ENCODE peak calls at places on chromosome X, in ten cellular contexts. T is OCI-LY7; B is gastrocnemius medialis; Z is HepG2; O is CD8-positive, alpha-beta T cell; L is psoas muscle; R is suprapubic skin; H is pancreas; Q is IMR-90; Y is neural progenitor cell. K is an unnamed sample.

GRCh38 chrX:48911407-48912182 is at the start of gene SLC35A2:
- DNase-seq in T (peak), B (peak), Z (peak), O (peak), L (peak), R (peak), H (peak), Q (peak), Y (peak), K (no peak)

GRCh38 chrX:72125331-72126047 is 6.2 kb downstream of the RTL5 start:
- DNase-seq in T (no peak), B (no peak), Z (no peak), O (no peak), L (no peak), R (no peak), H (no peak), Q (no peak), Y (no peak), K (peak)

GRCh38 chrX:106696502-106696901 is 30.0 kb upstream of the RNF128 start:
- DNase-seq in T (no peak), B (no peak), Z (peak), O (no peak), L (no peak), R (no peak), H (no peak), Q (no peak), Y (no peak), K (no peak)

GRCh38 chrX:139192386-139192961 is 338.1 kb upstream of the F9 start:
- DNase-seq in T (no peak), B (no peak), Z (no peak), O (no peak), L (no peak), R (no peak), H (no peak), Q (no peak), Y (no peak), K (no peak)

GRCh38 chrX:118807151-118808017 is 16.2 kb upstream of the ZCCHC12 start:
- DNase-seq in T (peak), B (peak), Z (peak), O (no peak), L (peak), R (no peak), H (no peak), Q (peak), Y (peak), K (no peak)

GRCh38 chrX:153877571-153878261 is 8.3 kb downstream of the L1CAM start:
- DNase-seq in T (no peak), B (no peak), Z (no peak), O (no peak), L (no peak), R (no peak), H (no peak), Q (no peak), Y (no peak), K (no peak)

GRCh38 chrX:28189011-28189410 is 207.8 kb upstream of the DCAF8L1 start:
- DNase-seq in T (no peak), B (no peak), Z (no peak), O (no peak), L (no peak), R (no peak), H (no peak), Q (peak), Y (no peak), K (no peak)

GRCh38 chrX:30674799-30675198 is 21.6 kb downstream of the GK start:
- DNase-seq in T (no peak), B (no peak), Z (no peak), O (no peak), L (no peak), R (no peak), H (no peak), Q (no peak), Y (no peak), K (no peak)

GRCh38 chrX:29661290-29661689 is 554.1 kb upstream of the MAGEB2 start:
- DNase-seq in T (no peak), B (no peak), Z (no peak), O (no peak), L (no peak), R (no peak), H (no peak), Q (peak), Y (no peak), K (no peak)

GRCh38 chrX:30027636-30028035 is 187.7 kb upstream of the MAGEB2 start:
- DNase-seq in T (no peak), B (no peak), Z (no peak), O (no peak), L (no peak), R (no peak), H (no peak), Q (no peak), Y (peak), K (no peak)

GRCh38 chrX:65723706-65724105 is 56.3 kb downstream of the MSN start:
- DNase-seq in T (no peak), B (no peak), Z (no peak), O (peak), L (no peak), R (no peak), H (no peak), Q (peak), Y (no peak), K (no peak)

GRCh38 chrX:46912673-46913491 is 661 bp downstream of the JADE3 start:
- DNase-seq in T (peak), B (no peak), Z (peak), O (peak), L (peak), R (no peak), H (peak), Q (peak), Y (peak), K (no peak)

GRCh38 chrX:150913511-150913910 is 15.0 kb upstream of the CD99L2 start:
- DNase-seq in T (no peak), B (no peak), Z (no peak), O (no peak), L (no peak), R (no peak), H (no peak), Q (peak), Y (no peak), K (no peak)

GRCh38 chrX:42375080-42375479 is 402.9 kb downstream of the PPP1R2C start:
- DNase-seq in T (no peak), B (no peak), Z (peak), O (no peak), L (no peak), R (no peak), H (no peak), Q (no peak), Y (no peak), K (no peak)

GRCh38 chrX:18997916-18998315 is 14.0 kb upstream of the PHKA2 start:
- DNase-seq in T (no peak), B (no peak), Z (no peak), O (no peak), L (no peak), R (no peak), H (no peak), Q (no peak), Y (peak), K (no peak)

GRCh38 chrX:10750581-10750980 is 130.2 kb upstream of the MID1 start:
- DNase-seq in T (no peak), B (no peak), Z (no peak), O (no peak), L (no peak), R (no peak), H (no peak), Q (peak), Y (no peak), K (no peak)

GRCh38 chrX:119784747-119785446 is 6.5 kb downstream of the RPL39 start:
- DNase-seq in T (peak), B (no peak), Z (no peak), O (peak), L (no peak), R (no peak), H (no peak), Q (peak), Y (peak), K (no peak)

GRCh38 chrX:10048695-10049094 is 81.5 kb downstream of the CLDN34 start:
- DNase-seq in T (no peak), B (no peak), Z (no peak), O (no peak), L (no peak), R (no peak), H (no peak), Q (no peak), Y (no peak), K (no peak)

GRCh38 chrX:119015407-119016242 is 41.2 kb downstream of the LONRF3 start:
- DNase-seq in T (peak), B (peak), Z (no peak), O (no peak), L (peak), R (no peak), H (no peak), Q (peak), Y (no peak), K (no peak)

GRCh38 chrX:97310373-97310772 is 426.7 kb downstream of the RPA4 start:
- DNase-seq in T (no peak), B (no peak), Z (no peak), O (no peak), L (no peak), R (no peak), H (no peak), Q (peak), Y (peak), K (no peak)

GRCh38 chrX:139158256-139158655 is 372.3 kb upstream of the F9 start:
- DNase-seq in T (no peak), B (no peak), Z (no peak), O (no peak), L (no peak), R (no peak), H (no peak), Q (no peak), Y (peak), K (no peak)

GRCh38 chrX:17738002-17738713 is 865 bp downstream of the SCML1 start:
- DNase-seq in T (no peak), B (peak), Z (peak), O (peak), L (peak), R (no peak), H (peak), Q (peak), Y (peak), K (no peak)

GRCh38 chrX:30228526-30228925 is 1.9 kb upstream of the MAGEB3 start:
- DNase-seq in T (no peak), B (no peak), Z (no peak), O (no peak), L (no peak), R (no peak), H (no peak), Q (no peak), Y (peak), K (no peak)

GRCh38 chrX:133838761-133839676 is 146.4 kb downstream of the GPC3 start:
- DNase-seq in T (peak), B (no peak), Z (no peak), O (no peak), L (no peak), R (no peak), H (no peak), Q (peak), Y (peak), K (no peak)

GRCh38 chrX:153671589-153672530 is 1.8 kb downstream of the PNCK start:
- DNase-seq in T (no peak), B (no peak), Z (no peak), O (no peak), L (no peak), R (no peak), H (peak), Q (no peak), Y (no peak), K (peak)

GRCh38 chrX:41718481-41719245 is 5.3 kb upstream of the GPR82 start:
- DNase-seq in T (no peak), B (no peak), Z (peak), O (no peak), L (no peak), R (no peak), H (no peak), Q (no peak), Y (peak), K (no peak)

GRCh38 chrX:70268034-70268433 is at the start of gene ARR3:
- DNase-seq in T (no peak), B (no peak), Z (no peak), O (no peak), L (no peak), R (no peak), H (no peak), Q (no peak), Y (no peak), K (no peak)

GRCh38 chrX:129769467-129770154 is 10.1 kb upstream of the SASH3 start:
- DNase-seq in T (peak), B (no peak), Z (no peak), O (peak), L (peak), R (no peak), H (no peak), Q (no peak), Y (peak), K (no peak)

GRCh38 chrX:66751136-66751782 is 112.4 kb upstream of the EDA2R start:
- DNase-seq in T (no peak), B (no peak), Z (no peak), O (no peak), L (no peak), R (no peak), H (no peak), Q (no peak), Y (no peak), K (no peak)

GRCh38 chrX:10166731-10167149 is 10.0 kb downstream of the CLCN4 start:
- DNase-seq in T (peak), B (no peak), Z (peak), O (no peak), L (no peak), R (no peak), H (no peak), Q (no peak), Y (no peak), K (no peak)

GRCh38 chrX:41634284-41634683 is 54.5 kb upstream of the GPR34 start:
- DNase-seq in T (no peak), B (peak), Z (no peak), O (no peak), L (no peak), R (no peak), H (no peak), Q (peak), Y (no peak), K (no peak)

GRCh38 chrX:19168609-19169008 is 46.3 kb upstream of the ADGRG2 start:
- DNase-seq in T (no peak), B (no peak), Z (no peak), O (no peak), L (no peak), R (no peak), H (no peak), Q (no peak), Y (no peak), K (no peak)

GRCh38 chrX:136954930-136955329 is 74.4 kb upstream of the RBMX start:
- DNase-seq in T (peak), B (no peak), Z (peak), O (no peak), L (no peak), R (no peak), H (no peak), Q (peak), Y (peak), K (no peak)

GRCh38 chrX:15242899-15243555 is 26.9 kb downstream of the ASB9 start:
- DNase-seq in T (peak), B (no peak), Z (peak), O (peak), L (no peak), R (no peak), H (no peak), Q (peak), Y (peak), K (no peak)

GRCh38 chrX:72050011-72050410 is 81.7 kb downstream of the RTL5 start:
- DNase-seq in T (no peak), B (no peak), Z (no peak), O (no peak), L (no peak), R (no peak), H (no peak), Q (no peak), Y (no peak), K (peak)

GRCh38 chrX:153766098-153766817 is 2.2 kb downstream of the PLXNB3 start:
- DNase-seq in T (peak), B (no peak), Z (peak), O (peak), L (peak), R (no peak), H (peak), Q (peak), Y (peak), K (no peak)

GRCh38 chrX:34656842-34657780 is at the start of gene TMEM47:
- DNase-seq in T (no peak), B (peak), Z (no peak), O (no peak), L (peak), R (peak), H (peak), Q (peak), Y (peak), K (peak)

GRCh38 chrX:35680940-35681346 is 117.2 kb upstream of the MAGEB16 start:
- DNase-seq in T (no peak), B (no peak), Z (no peak), O (no peak), L (no peak), R (no peak), H (no peak), Q (no peak), Y (no peak), K (no peak)

GRCh38 chrX:7108995-7109634 is 38.4 kb upstream of the STS start:
- DNase-seq in T (peak), B (no peak), Z (no peak), O (no peak), L (no peak), R (no peak), H (no peak), Q (no peak), Y (peak), K (no peak)

GRCh38 chrX:38923451-38923969 is 122.3 kb downstream of the MID1IP1 start:
- DNase-seq in T (no peak), B (no peak), Z (peak), O (no peak), L (no peak), R (no peak), H (no peak), Q (no peak), Y (no peak), K (no peak)

GRCh38 chrX:38930474-38930873 is 129.2 kb downstream of the MID1IP1 start:
- DNase-seq in T (no peak), B (no peak), Z (no peak), O (no peak), L (no peak), R (no peak), H (no peak), Q (no peak), Y (no peak), K (no peak)

GRCh38 chrX:38929966-38930421 is 128.7 kb downstream of the MID1IP1 start:
- DNase-seq in T (no peak), B (peak), Z (no peak), O (no peak), L (peak), R (no peak), H (no peak), Q (peak), Y (no peak), K (no peak)

DNA sequence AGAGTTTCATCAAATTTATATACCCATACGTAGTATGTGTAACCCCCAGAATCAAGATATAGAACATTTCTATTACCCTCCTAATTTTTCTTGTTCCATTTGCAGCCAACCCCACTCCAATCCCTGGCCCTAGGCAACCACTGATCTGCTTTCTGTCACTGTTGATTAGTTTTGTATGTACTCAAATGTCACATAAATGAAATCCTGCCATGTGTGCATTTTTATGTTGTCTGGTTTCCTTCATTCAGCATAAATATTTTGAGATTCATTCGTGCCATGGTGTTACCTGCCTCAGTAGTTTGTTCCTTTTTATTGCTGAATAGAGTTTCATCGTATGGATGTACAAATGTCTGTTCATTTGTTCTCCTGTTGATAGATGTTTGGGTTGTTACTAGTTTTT is 126.3 kb downstream of the MID1IP1 start:
- DNase-seq in T (no peak), B (no peak), Z (no peak), O (no peak), L (no peak), R (no peak), H (no peak), Q (no peak), Y (no peak), K (no peak)
- H3K27ac ChIP-seq in T (no peak), B (peak), Z (no peak), O (no peak), L (peak), R (no peak), H (no peak), Q (no peak), Y (no peak), K (no peak)

GRCh38 chrX:5916945-5917344 is 311.7 kb downstream of the NLGN4X start:
- DNase-seq in T (peak), B (no peak), Z (no peak), O (no peak), L (no peak), R (no peak), H (no peak), Q (no peak), Y (no peak), K (no peak)
- TF ChIP-seq CTCF in T (peak), B (no peak), Z (no peak), O (no peak), L (no peak), R (no peak), H (no peak), Q (no peak), Y (peak), K (no peak)

DNA sequence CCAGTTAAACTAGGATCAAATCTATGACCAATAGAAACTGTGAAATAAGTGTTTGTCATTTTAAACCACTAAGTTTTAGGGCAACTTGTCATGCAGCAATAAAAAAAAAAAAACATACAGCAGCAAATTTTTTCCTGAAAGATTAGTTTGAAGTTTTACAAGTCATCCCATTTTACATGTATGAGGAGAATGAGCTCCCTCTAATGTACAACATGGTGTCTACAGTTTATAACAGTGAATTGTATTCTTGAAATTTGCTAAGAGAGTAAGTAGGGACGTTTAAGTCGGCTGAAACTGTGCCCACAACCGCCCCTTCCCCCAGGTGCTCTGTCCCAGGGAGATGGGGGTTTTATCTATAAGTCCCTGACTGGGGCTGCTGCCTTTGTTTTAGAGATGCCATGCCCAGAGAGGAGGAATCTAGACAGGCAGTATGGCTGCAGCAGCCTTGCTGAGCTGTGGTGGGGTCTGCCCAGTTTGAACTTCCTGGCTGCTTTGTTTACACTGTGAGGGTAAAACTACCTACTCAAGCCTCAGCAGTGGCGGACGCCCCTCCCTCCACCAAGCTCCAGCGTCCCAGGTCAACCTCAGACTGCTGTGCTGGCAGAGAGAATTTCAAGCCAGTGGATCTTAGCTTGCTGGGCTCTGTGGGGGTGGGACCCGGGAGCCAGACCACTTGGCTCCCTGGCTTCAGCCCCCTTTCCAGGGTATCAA is 499.3 kb upstream of the CT83 start:
- DNase-seq in T (no peak), B (no peak), Z (peak), O (no peak), L (no peak), R (no peak), H (peak), Q (no peak), Y (no peak), K (no peak)
- H3K27ac ChIP-seq in T (no peak), B (no peak), Z (no peak), O (no peak), L (no peak), R (no peak), H (no peak), Q (no peak), Y (no peak), K (no peak)

GRCh38 chrX:103941201-103941975 is 21.0 kb upstream of the TMSB15B start:
- DNase-seq in T (peak), B (no peak), Z (no peak), O (no peak), L (no peak), R (no peak), H (no peak), Q (peak), Y (peak), K (no peak)
- TF ChIP-seq CTCF in T (peak), B (peak), Z (peak), O (peak), L (peak), R (peak), H (peak), Q (peak), Y (peak), K (peak)

K was measured in coronary artery.